ENCODE peak calls at places on chromosomes 11 and 22, in seven cellular contexts. K is T-helper 22 cell; L is A549; R is mesothelial cell of epicardium; I is neural crest cell; W is stimulated activated CD8-positive, alpha-beta memory T cell treated with anti-CD3 and anti-CD28 coated beads, Interleukin-15, amount 100 ng/mL, for 48 hours; J is psoas muscle. E is an unnamed sample.

GRCh38 chr11:528166-528814 is 7.1 kb downstream of the HRAS start:
- DNase-seq in J (no peak), K (no peak), I (no peak), L (no peak), R (no peak), W (no peak), E (no peak)

GRCh38 chr11:27716850-27717249 is 16.6 kb upstream of the BDNF start:
- DNase-seq in J (no peak), I (no peak), K (no peak), L (no peak), R (no peak), W (no peak), E (no peak)

GRCh38 chr22:27554106-27554814 is 247.3 kb downstream of the MN1 start:
- DNase-seq in W (no peak), J (no peak), I (no peak), L (no peak), K (no peak), R (no peak), E (no peak)

GRCh38 chr11:3631331-3631730 is 10.5 kb downstream of the ART5 start:
- DNase-seq in L (no peak), I (no peak), J (no peak), W (no peak), R (no peak), K (no peak), E (no peak)

GRCh38 chr11:75150079-75150478 is 828 bp upstream of the SLCO2B1 start:
- DNase-seq in R (no peak), W (no peak), K (no peak), I (no peak), J (no peak), L (no peak), E (no peak)

GRCh38 chr22:44309647-44310046 is 3.1 kb downstream of the SHISAL1 start:
- DNase-seq in J (no peak), W (no peak), K (no peak), I (no peak), R (no peak), L (no peak), E (no peak)

GRCh38 chr11:3920148-3920852 is 64.8 kb downstream of the STIM1 start:
- DNase-seq in I (no peak), L (peak), K (peak), R (no peak), W (peak), J (peak), E (peak)

GRCh38 chr22:37045958-37046357 is 5.6 kb upstream of the KCTD17 start:
- DNase-seq in J (no peak), I (no peak), W (no peak), K (no peak), L (peak), R (no peak), E (no peak)

GRCh38 chr11:46342237-46342636 is 5.0 kb upstream of the DGKZ start:
- DNase-seq in L (no peak), I (no peak), W (no peak), K (no peak), J (no peak), R (no peak), E (no peak)

GRCh38 chr11:1271002-1271401 is 38.4 kb downstream of the TOLLIP start:
- DNase-seq in K (no peak), R (no peak), L (no peak), J (no peak), I (no peak), W (no peak), E (peak)

GRCh38 chr22:44671742-44672141 is 30.3 kb upstream of the PRR5 start:
- DNase-seq in R (no peak), L (peak), K (no peak), J (no peak), I (no peak), W (no peak), E (no peak)

GRCh38 chr11:78040691-78041379 is 17.8 kb upstream of the KCTD14 start:
- DNase-seq in L (no peak), I (no peak), W (no peak), J (no peak), K (no peak), R (no peak), E (no peak)

GRCh38 chr22:44676441-44677298 is 25.3 kb upstream of the PRR5 start:
- DNase-seq in K (no peak), J (no peak), I (no peak), W (no peak), L (peak), R (no peak), E (peak)

GRCh38 chr11:129992161-129992944 is 10.3 kb downstream of the PRDM10 start:
- DNase-seq in L (peak), R (no peak), W (peak), K (peak), I (no peak), J (no peak), E (no peak)

GRCh38 chr22:46592390-46592872 is 27.8 kb upstream of the GRAMD4 start:
- DNase-seq in L (no peak), J (peak), I (no peak), R (no peak), W (peak), K (no peak), E (no peak)

GRCh38 chr11:108233277-108233945 is 10.5 kb downstream of the ATM start:
- DNase-seq in K (no peak), W (no peak), L (no peak), R (no peak), I (no peak), J (no peak), E (no peak)

GRCh38 chr11:91394073-91394717 is 830.4 kb upstream of the FAT3 start:
- DNase-seq in I (no peak), J (no peak), L (peak), K (no peak), W (no peak), R (no peak), E (no peak)

GRCh38 chr11:46247664-46248063 is 29.8 kb upstream of the CREB3L1 start:
- DNase-seq in I (no peak), K (peak), J (no peak), L (peak), R (no peak), W (no peak), E (peak)

GRCh38 chr11:17792161-17792560 is 57.6 kb downstream of the KCNC1 start:
- DNase-seq in L (no peak), J (no peak), R (no peak), I (no peak), W (no peak), K (no peak), E (no peak)

GRCh38 chr11:121672630-121673487 is 220.1 kb upstream of the SORL1-AS1 start:
- DNase-seq in K (no peak), W (no peak), R (no peak), J (peak), L (no peak), I (no peak), E (no peak)

E was measured in NCI-H460.